ENCODE peak calls at places on chromosomes 6 and 20, in six cellular contexts. Y is choroid plexus epithelial cell, R is transverse colon, B is IMR-90, U is AG10803, V is cardiac fibroblast. C is an unnamed sample.

GRCh38 chr20:49573900-49574416 is 6.0 kb upstream of the PTGIS start:
- DNase-seq in U (peak), R (no peak), B (peak), Y (no peak), V (peak), C (peak)

GRCh38 chr6:39053016-39053595 is 4.5 kb downstream of the GLP1R start:
- DNase-seq in R (no peak), V (no peak), U (no peak), Y (no peak), B (no peak), C (no peak)

GRCh38 chr6:158686791-158687381 is 37.0 kb downstream of the SYTL3 start:
- DNase-seq in V (no peak), R (peak), U (no peak), Y (no peak), B (no peak), C (no peak)

GRCh38 chr20:42276718-42277117 is 658.5 kb upstream of the CHD6 start:
- DNase-seq in R (no peak), B (no peak), Y (no peak), V (no peak), U (no peak), C (no peak)

GRCh38 chr6:130396722-130397121 is 30.9 kb downstream of the TMEM200A start:
- DNase-seq in U (no peak), V (peak), R (no peak), B (no peak), Y (peak), C (no peak)

GRCh38 chr6:128516514-128516898 is 3.9 kb downstream of the PTPRK start:
- DNase-seq in R (no peak), U (peak), B (peak), V (peak), Y (peak), C (no peak)

GRCh38 chr6:2921520-2922115 is 18.5 kb upstream of the SERPINB9 start:
- DNase-seq in B (no peak), R (no peak), V (no peak), U (no peak), Y (no peak), C (no peak)

GRCh38 chr20:44355503-44356352 is at the start of gene HNF4A:
- DNase-seq in V (no peak), R (peak), B (no peak), Y (no peak), U (no peak), C (no peak)

GRCh38 chr6:86706449-86706848 is 230.9 kb upstream of the HTR1E start:
- DNase-seq in B (no peak), V (no peak), R (no peak), U (no peak), Y (no peak), C (no peak)

GRCh38 chr6:64270083-64270482 is 634.5 kb downstream of the PHF3 start:
- DNase-seq in R (no peak), Y (no peak), B (peak), V (no peak), U (no peak), C (no peak)

GRCh38 chr6:168149015-168149414 is 70.0 kb upstream of the FRMD1 start:
- DNase-seq in B (no peak), R (no peak), U (no peak), Y (no peak), V (no peak), C (peak)

GRCh38 chr20:24960302-24960801 is 11.3 kb downstream of the CST7 start:
- DNase-seq in V (no peak), B (no peak), R (no peak), U (no peak), Y (no peak), C (peak)

GRCh38 chr6:31836036-31836675 is 8.6 kb downstream of the HSPA1B start:
- DNase-seq in V (no peak), Y (peak), B (peak), R (no peak), U (no peak), C (no peak)

GRCh38 chr6:138502546-138502945 is 3.3 kb upstream of the NHSL1 start:
- DNase-seq in B (no peak), U (no peak), V (no peak), R (no peak), Y (no peak), C (no peak)

GRCh38 chr6:101422811-101423210 is 29.3 kb downstream of the GRIK2 start:
- DNase-seq in U (no peak), Y (no peak), B (peak), R (no peak), V (no peak), C (no peak)

GRCh38 chr6:165843121-165843520 is 180.1 kb upstream of the PDE10A start:
- DNase-seq in Y (no peak), U (no peak), V (no peak), R (peak), B (no peak), C (no peak)

GRCh38 chr6:98716341-98716740 is 118.0 kb upstream of the POU3F2 start:
- DNase-seq in U (no peak), B (no peak), Y (no peak), R (no peak), V (no peak), C (no peak)

GRCh38 chr6:134035823-134036296 is 16.6 kb downstream of the SLC2A12 start:
- DNase-seq in R (peak), Y (peak), V (peak), B (peak), U (peak), C (no peak)

GRCh38 chr6:25883991-25884390 is 9.9 kb upstream of the SLC17A3 start:
- DNase-seq in U (peak), V (peak), R (no peak), Y (peak), B (peak), C (no peak)

GRCh38 chr6:11700118-11700718 is 78.4 kb downstream of the ADTRP start:
- DNase-seq in B (peak), R (no peak), V (peak), Y (peak), U (peak), C (no peak)

GRCh38 chr6:105839266-105839665 is 246.9 kb upstream of the PRDM1 start:
- DNase-seq in B (peak), Y (no peak), R (no peak), U (peak), V (no peak), C (no peak)

GRCh38 chr20:60903325-60903958 is 348.6 kb upstream of the CDH4 start:
- DNase-seq in U (no peak), V (no peak), Y (no peak), B (no peak), R (no peak), C (no peak)

GRCh38 chr20:25058051-25058796 is at the start of gene ACSS1:
- DNase-seq in V (no peak), R (peak), Y (peak), U (peak), B (peak), C (peak)

GRCh38 chr20:56430471-56430870 is 18.4 kb downstream of the CASS4 start:
- DNase-seq in R (no peak), Y (no peak), V (no peak), B (no peak), U (peak), C (no peak)

GRCh38 chr20:54062812-54063280 is 7.5 kb downstream of the BCAS1 start:
- DNase-seq in Y (peak), B (peak), R (no peak), V (peak), U (peak), C (no peak)

GRCh38 chr20:24448170-24448569 is 21.3 kb upstream of the SYNDIG1 start:
- DNase-seq in U (no peak), V (no peak), B (no peak), R (no peak), Y (no peak), C (no peak)

GRCh38 chr6:45436544-45437440 is 59.1 kb upstream of the SUPT3H start:
- DNase-seq in B (peak), U (peak), V (peak), R (no peak), Y (peak), C (no peak)

DNA sequence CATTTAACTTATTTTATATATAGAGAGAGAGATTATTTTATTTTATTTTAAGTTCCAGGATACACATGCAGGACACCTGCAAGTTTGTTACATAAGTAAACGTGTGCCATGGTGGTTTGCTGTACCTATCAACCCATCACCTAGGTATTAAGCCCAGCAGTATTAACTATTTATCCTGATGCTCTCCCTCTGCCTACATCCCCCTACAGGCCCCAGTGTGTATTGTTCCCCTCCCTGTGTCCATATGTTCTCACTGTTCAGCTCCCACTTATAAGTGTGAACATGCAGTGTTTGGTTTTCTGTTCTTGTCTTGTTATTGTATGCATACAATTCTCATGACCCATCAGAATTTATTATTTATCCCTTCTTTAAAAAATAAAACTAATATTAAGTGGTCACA is 34.6 kb downstream of the FKBP1C start:
- DNase-seq in V (no peak), U (no peak), R (no peak), B (no peak), Y (no peak), C (no peak)
- TF ChIP-seq CTCF in V (no peak), U (no peak), R (no peak), B (no peak), Y (no peak), C (no peak)

GRCh38 chr6:41537359-41537758 is 8.8 kb upstream of the FOXP4 start:
- DNase-seq in V (no peak), U (no peak), R (no peak), B (no peak), Y (no peak), C (no peak)

GRCh38 chr6:41538556-41539182 is 7.5 kb upstream of the FOXP4 start:
- DNase-seq in V (peak), U (peak), B (peak), R (no peak), Y (peak), C (no peak)

GRCh38 chr6:41536884-41537347 is 9.3 kb upstream of the FOXP4 start:
- DNase-seq in Y (no peak), B (no peak), R (peak), V (peak), U (no peak), C (no peak)

GRCh38 chr6:41541364-41541763 is 4.8 kb upstream of the FOXP4 start:
- DNase-seq in B (no peak), Y (no peak), U (no peak), V (no peak), R (no peak), C (no peak)

GRCh38 chr6:41539204-41539603 is 7.0 kb upstream of the FOXP4 start:
- DNase-seq in V (no peak), B (no peak), Y (no peak), U (no peak), R (no peak), C (no peak)
- H3K4me3 ChIP-seq in V (no peak), B (no peak), Y (no peak), U (no peak), R (no peak), C (no peak)

GRCh38 chr20:47532002-47532401 is 30.3 kb downstream of the NCOA3 start:
- DNase-seq in B (no peak), U (no peak), Y (no peak), R (no peak), V (no peak), C (no peak)

GRCh38 chr20:47535994-47536393 is 34.3 kb downstream of the NCOA3 start:
- DNase-seq in V (no peak), Y (no peak), U (no peak), R (no peak), B (no peak), C (no peak)

GRCh38 chr20:47533518-47534062 is 31.9 kb downstream of the NCOA3 start:
- DNase-seq in B (no peak), Y (no peak), U (no peak), V (no peak), R (no peak), C (no peak)

GRCh38 chr20:47534405-47534804 is 32.7 kb downstream of the NCOA3 start:
- DNase-seq in Y (no peak), B (no peak), U (no peak), R (no peak), V (no peak), C (no peak)

DNA sequence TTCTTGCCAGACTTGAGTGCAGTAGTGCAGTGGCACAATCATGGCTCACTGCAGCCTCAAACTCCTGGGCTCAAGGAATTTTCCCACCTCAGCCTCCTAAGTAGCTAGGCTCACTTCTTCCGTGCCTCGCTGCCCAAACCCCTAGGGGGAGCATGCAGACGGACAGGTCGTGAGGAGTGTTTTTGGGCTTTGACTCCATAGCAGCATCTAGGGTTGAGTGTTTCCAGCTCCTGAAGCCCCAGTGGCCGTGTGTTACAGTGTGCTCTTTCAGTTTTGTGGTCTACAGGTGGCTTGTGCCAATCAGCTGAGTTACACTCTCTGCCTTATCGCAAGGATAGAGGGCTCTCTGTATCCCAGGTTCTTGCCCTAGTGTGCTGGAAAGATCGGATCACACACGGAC is 33.4 kb downstream of the NCOA3 start:
- DNase-seq in V (no peak), B (no peak), U (no peak), Y (no peak), R (no peak), C (no peak)
- TF ChIP-seq CTCF in V (no peak), B (no peak), U (no peak), Y (peak), R (no peak), C (no peak)

DNA sequence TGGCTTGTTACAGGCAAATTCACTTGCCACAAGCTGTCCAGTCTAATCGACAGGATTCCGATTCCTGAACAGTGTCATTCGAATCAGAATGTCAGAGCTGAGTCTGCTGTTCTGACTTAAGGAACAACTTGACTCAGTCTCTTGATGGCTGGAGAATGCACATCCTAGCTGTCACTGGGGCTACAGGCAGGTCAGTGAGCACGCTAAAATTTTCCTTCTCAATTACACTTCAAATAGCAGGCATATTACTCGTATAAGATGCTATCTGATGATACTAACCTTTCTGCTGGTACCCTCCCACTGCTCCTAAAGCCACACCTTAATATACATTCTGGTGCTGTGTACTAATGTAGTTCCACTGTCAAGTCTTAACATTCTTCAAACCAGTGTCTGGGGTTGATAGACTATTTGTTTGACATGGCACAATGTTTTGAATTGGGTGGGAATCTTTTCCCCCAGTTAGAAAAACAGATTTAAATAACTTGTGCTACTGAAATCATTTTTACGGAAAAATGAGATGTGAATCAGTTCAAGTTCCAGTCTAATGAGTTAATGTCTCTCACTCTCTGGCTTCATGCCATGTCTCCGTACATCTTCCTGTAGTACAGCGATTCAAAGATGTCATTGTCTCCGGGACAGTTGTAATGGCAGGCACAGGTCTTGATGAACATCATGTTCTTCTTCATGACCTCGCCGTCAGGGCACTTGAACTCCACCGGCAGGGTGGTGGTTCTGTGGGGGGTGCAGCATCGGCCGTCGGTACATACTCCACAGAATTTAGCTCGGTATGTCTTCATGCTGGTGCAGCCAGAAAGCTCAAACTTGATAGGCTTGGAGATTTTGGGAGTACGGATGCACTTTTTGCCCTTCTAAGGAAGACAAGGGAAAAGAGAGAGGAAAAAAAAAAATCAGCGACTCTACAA is 2.2 kb downstream of the CCN2 start:
- DNase-seq in U (peak), Y (peak), B (peak), R (no peak), V (peak), C (peak)
- H3K4me3 ChIP-seq in U (peak), Y (peak), B (peak), R (peak), V (peak), C (peak)

C was measured in sigmoid colon.